ENCODE peak calls at places on chromosome 17, in five cellular contexts. One of them, this sample, is unnamed.
A peak's percentile ranks its signal among the peaks of the same experiment; 100 is the strongest.

GRCh38 chr17:77770331-77771105 is 188.0 kb upstream of the TNRC6C start:
- DNase-seq in HepG2: no peak
- DNase-seq in suprapubic skin: no peak
- DNase-seq in GM12878: no peak
- DNase-seq in sigmoid colon: no peak
- DNase-seq in this sample: no peak

GRCh38 chr17:72361892-72362291 is 241.1 kb downstream of the SOX9 start:
- DNase-seq in sigmoid colon: no peak
- DNase-seq in HepG2: no peak
- DNase-seq in GM12878: no peak
- DNase-seq in suprapubic skin: no peak
- DNase-seq in this sample: no peak

GRCh38 chr17:45432405-45433113 is at the start of gene ARHGAP27:
- DNase-seq in suprapubic skin: no peak
- DNase-seq in sigmoid colon: peak; percentile 76
- DNase-seq in HepG2: no peak
- DNase-seq in GM12878: no peak
- DNase-seq in this sample: peak; percentile 82

GRCh38 chr17:40517286-40517662 is 15.9 kb upstream of the TNS4 start:
- DNase-seq in GM12878: no peak
- DNase-seq in sigmoid colon: peak; percentile 12
- DNase-seq in suprapubic skin: peak; percentile 35
- DNase-seq in HepG2: no peak
- DNase-seq in this sample: no peak

GRCh38 chr17:48625502-48626201 is 506 bp downstream of the HOXB9 start:
- DNase-seq in sigmoid colon: no peak
- DNase-seq in GM12878: no peak
- DNase-seq in suprapubic skin: no peak
- DNase-seq in HepG2: no peak
- DNase-seq in this sample: peak; percentile 89

GRCh38 chr17:8176197-8176940 is at the start of gene TMEM107:
- DNase-seq in sigmoid colon: peak; percentile 94
- DNase-seq in suprapubic skin: peak; percentile 96
- DNase-seq in GM12878: peak; percentile 69
- DNase-seq in HepG2: peak; percentile 80
- DNase-seq in this sample: peak; percentile 93

GRCh38 chr17:72123496-72123963 is 2.7 kb downstream of the SOX9 start:
- DNase-seq in HepG2: no peak
- DNase-seq in suprapubic skin: no peak
- DNase-seq in sigmoid colon: no peak
- DNase-seq in GM12878: no peak
- DNase-seq in this sample: no peak

GRCh38 chr17:81549031-81549557 is 3.1 kb downstream of the FAAP100 start:
- DNase-seq in HepG2: peak; percentile 36
- DNase-seq in GM12878: no peak
- DNase-seq in sigmoid colon: no peak
- DNase-seq in suprapubic skin: no peak
- DNase-seq in this sample: no peak

GRCh38 chr17:5931611-5932010 is 138.6 kb upstream of the WSCD1 start:
- DNase-seq in HepG2: no peak
- DNase-seq in sigmoid colon: no peak
- DNase-seq in suprapubic skin: no peak
- DNase-seq in GM12878: no peak
- DNase-seq in this sample: peak; percentile 11

GRCh38 chr17:81831563-81831956 is 1.5 kb downstream of the MCRIP1 start:
- DNase-seq in sigmoid colon: no peak
- DNase-seq in GM12878: no peak
- DNase-seq in suprapubic skin: no peak
- DNase-seq in HepG2: no peak
- DNase-seq in this sample: no peak

GRCh38 chr17:34365340-34365739 is 2.3 kb upstream of the CCL1 start:
- DNase-seq in HepG2: no peak
- DNase-seq in sigmoid colon: no peak
- DNase-seq in GM12878: no peak
- DNase-seq in suprapubic skin: no peak
- DNase-seq in this sample: no peak

GRCh38 chr17:57898487-57899311 is 48.9 kb upstream of the MRPS23 start:
- DNase-seq in GM12878: no peak
- DNase-seq in sigmoid colon: peak; percentile 89
- DNase-seq in suprapubic skin: no peak
- DNase-seq in HepG2: peak; percentile 72
- DNase-seq in this sample: peak; percentile 54

GRCh38 chr17:46876353-46876887 is 25.0 kb downstream of the WNT9B start:
- DNase-seq in suprapubic skin: no peak
- DNase-seq in sigmoid colon: no peak
- DNase-seq in GM12878: no peak
- DNase-seq in HepG2: peak; percentile 53
- DNase-seq in this sample: peak; percentile 75

GRCh38 chr17:36861531-36861930 is 75.7 kb upstream of the LHX1 start:
- DNase-seq in sigmoid colon: no peak
- DNase-seq in suprapubic skin: no peak
- DNase-seq in GM12878: no peak
- DNase-seq in HepG2: no peak
- DNase-seq in this sample: no peak

GRCh38 chr17:80245566-80246265 is 14.9 kb upstream of the RNF213 start:
- DNase-seq in sigmoid colon: no peak
- DNase-seq in HepG2: no peak
- DNase-seq in suprapubic skin: no peak
- DNase-seq in GM12878: no peak
- DNase-seq in this sample: no peak

GRCh38 chr17:46194393-46195216 is 1.4 kb upstream of the KANSL1 start:
- DNase-seq in GM12878: peak; percentile 89
- DNase-seq in suprapubic skin: no peak
- DNase-seq in sigmoid colon: no peak
- DNase-seq in HepG2: no peak
- DNase-seq in this sample: no peak

GRCh38 chr17:62761884-62762283 is 46.2 kb downstream of the MARCHF10 start:
- DNase-seq in GM12878: no peak
- DNase-seq in sigmoid colon: no peak
- DNase-seq in HepG2: no peak
- DNase-seq in suprapubic skin: peak; percentile 40
- DNase-seq in this sample: no peak

GRCh38 chr17:64343071-64343774 is 47.4 kb downstream of the PECAM1 start:
- DNase-seq in sigmoid colon: no peak
- DNase-seq in HepG2: no peak
- DNase-seq in GM12878: no peak
- DNase-seq in suprapubic skin: no peak
- DNase-seq in this sample: no peak

GRCh38 chr17:82977586-82977985 is 101.8 kb upstream of the METRNL start:
- DNase-seq in suprapubic skin: no peak
- DNase-seq in HepG2: no peak
- DNase-seq in sigmoid colon: no peak
- DNase-seq in GM12878: no peak
- DNase-seq in this sample: no peak

GRCh38 chr17:77881545-77881944 is 77.0 kb upstream of the TNRC6C start:
- DNase-seq in sigmoid colon: peak; percentile 91
- DNase-seq in suprapubic skin: peak; percentile 94
- DNase-seq in HepG2: no peak
- DNase-seq in GM12878: peak; percentile 89
- DNase-seq in this sample: peak; percentile 79

GRCh38 chr17:32739722-32740121 is 137.2 kb downstream of the MYO1D start:
- DNase-seq in sigmoid colon: no peak
- DNase-seq in suprapubic skin: no peak
- DNase-seq in GM12878: no peak
- DNase-seq in HepG2: no peak
- DNase-seq in this sample: no peak

GRCh38 chr17:79235808-79236207 is 161.2 kb downstream of the ENGASE start:
- DNase-seq in GM12878: no peak
- DNase-seq in HepG2: no peak
- DNase-seq in suprapubic skin: no peak
- DNase-seq in sigmoid colon: no peak
- DNase-seq in this sample: no peak

GRCh38 chr17:65627892-65628622 is 66.6 kb upstream of the AXIN2 start:
- DNase-seq in sigmoid colon: peak; percentile 79
- DNase-seq in suprapubic skin: no peak
- DNase-seq in HepG2: peak; percentile 91
- DNase-seq in GM12878: no peak
- DNase-seq in this sample: peak; percentile 71

GRCh38 chr17:72110231-72110952 is 10.4 kb upstream of the SOX9 start:
- DNase-seq in GM12878: no peak
- DNase-seq in HepG2: no peak
- DNase-seq in sigmoid colon: no peak
- DNase-seq in suprapubic skin: no peak
- DNase-seq in this sample: no peak

GRCh38 chr17:77566151-77566550 is 392.4 kb upstream of the TNRC6C start:
- DNase-seq in GM12878: no peak
- DNase-seq in HepG2: no peak
- DNase-seq in sigmoid colon: no peak
- DNase-seq in suprapubic skin: peak; percentile 29
- DNase-seq in this sample: no peak

GRCh38 chr17:79813826-79814623 is 17.1 kb upstream of the CBX8 start:
- DNase-seq in GM12878: no peak
- DNase-seq in suprapubic skin: no peak
- DNase-seq in sigmoid colon: no peak
- DNase-seq in HepG2: no peak
- DNase-seq in this sample: no peak

GRCh38 chr17:12231027-12231682 is 210.5 kb downstream of the MAP2K4 start:
- DNase-seq in suprapubic skin: no peak
- DNase-seq in GM12878: no peak
- DNase-seq in HepG2: no peak
- DNase-seq in sigmoid colon: peak; percentile 81
- DNase-seq in this sample: no peak

GRCh38 chr17:82848022-82848592 is 8.3 kb upstream of the ZNF750 start:
- DNase-seq in GM12878: no peak
- DNase-seq in HepG2: peak; percentile 83
- DNase-seq in sigmoid colon: peak; percentile 84
- DNase-seq in suprapubic skin: no peak
- DNase-seq in this sample: peak; percentile 82

GRCh38 chr17:81577278-81578000 is 25.3 kb upstream of the FAAP100 start:
- DNase-seq in HepG2: peak; percentile 73
- DNase-seq in sigmoid colon: no peak
- DNase-seq in GM12878: no peak
- DNase-seq in suprapubic skin: no peak
- DNase-seq in this sample: no peak

GRCh38 chr17:78248051-78248914 is 16.9 kb downstream of the TMEM235 start:
- DNase-seq in sigmoid colon: no peak
- DNase-seq in suprapubic skin: no peak
- DNase-seq in HepG2: no peak
- DNase-seq in GM12878: no peak
- DNase-seq in this sample: no peak

GRCh38 chr17:3558603-3559269 is 1.1 kb upstream of the TRPV3 start:
- DNase-seq in sigmoid colon: no peak
- DNase-seq in HepG2: no peak
- DNase-seq in suprapubic skin: no peak
- DNase-seq in GM12878: peak; percentile 87
- DNase-seq in this sample: peak; percentile 85
- TF ChIP-seq POLR2AphosphoS5 in sigmoid colon: peak; percentile 13
- TF ChIP-seq POLR2AphosphoS5 in HepG2: no peak
- TF ChIP-seq POLR2AphosphoS5 in suprapubic skin: no peak
- TF ChIP-seq POLR2AphosphoS5 in GM12878: peak; percentile 87
- TF ChIP-seq POLR2AphosphoS5 in this sample: peak; percentile 72

GRCh38 chr17:31275126-31275525 is 21.9 kb downstream of the OMG start:
- DNase-seq in suprapubic skin: no peak
- DNase-seq in sigmoid colon: no peak
- DNase-seq in GM12878: no peak
- DNase-seq in HepG2: no peak
- DNase-seq in this sample: no peak
- H3K27ac ChIP-seq in suprapubic skin: no peak overlapping the region
- H3K27ac ChIP-seq in sigmoid colon: no peak overlapping the region
- H3K27ac ChIP-seq in GM12878: no peak overlapping the region
- H3K27ac ChIP-seq in HepG2: no peak overlapping the region
- H3K27ac ChIP-seq in this sample: no peak overlapping the region

GRCh38 chr17:4625181-4625601 is 16.3 kb downstream of the ALOX15 start:
- DNase-seq in sigmoid colon: no peak
- DNase-seq in GM12878: no peak
- DNase-seq in suprapubic skin: no peak
- DNase-seq in HepG2: no peak
- DNase-seq in this sample: no peak

GRCh38 chr17:4622375-4622774 is 19.1 kb downstream of the ALOX15 start:
- DNase-seq in suprapubic skin: no peak
- DNase-seq in sigmoid colon: no peak
- DNase-seq in GM12878: no peak
- DNase-seq in HepG2: no peak
- DNase-seq in this sample: no peak

GRCh38 chr17:4623249-4623648 is 18.2 kb downstream of the ALOX15 start:
- DNase-seq in sigmoid colon: no peak
- DNase-seq in HepG2: no peak
- DNase-seq in suprapubic skin: no peak
- DNase-seq in GM12878: no peak
- DNase-seq in this sample: no peak

GRCh38 chr17:4631431-4631830 is 10.0 kb downstream of the ALOX15 start:
- DNase-seq in suprapubic skin: no peak
- DNase-seq in HepG2: no peak
- DNase-seq in sigmoid colon: no peak
- DNase-seq in GM12878: no peak
- DNase-seq in this sample: no peak

DNA sequence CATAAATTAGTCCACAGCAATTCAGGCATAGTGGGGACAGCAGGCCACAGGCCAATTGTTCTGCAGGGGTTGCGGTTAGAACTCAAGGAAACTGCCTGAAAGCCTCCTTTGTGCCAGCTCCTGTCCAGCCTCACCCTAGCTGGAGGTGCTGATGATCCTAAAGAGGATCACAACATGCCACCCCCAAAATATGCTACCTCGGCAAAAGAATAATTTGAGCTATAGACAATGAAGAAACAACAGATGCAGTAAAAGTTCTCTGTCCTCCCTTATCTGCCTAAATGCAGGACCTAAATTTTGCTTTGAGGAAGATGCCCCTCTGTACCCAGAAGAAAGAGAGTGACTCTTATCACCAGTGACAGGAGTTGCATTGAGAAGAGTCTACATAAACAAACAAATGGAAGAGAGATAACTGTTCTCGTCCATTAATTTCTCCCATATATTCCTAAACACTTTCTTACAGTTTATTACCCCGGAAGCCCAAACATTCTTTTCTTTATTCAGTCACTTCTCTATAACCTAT is 14.7 kb downstream of the ALOX15 start:
- DNase-seq in suprapubic skin: no peak
- DNase-seq in HepG2: no peak
- DNase-seq in sigmoid colon: no peak
- DNase-seq in GM12878: no peak
- DNase-seq in this sample: no peak
- TF ChIP-seq EP300 in suprapubic skin: no peak
- TF ChIP-seq EP300 in HepG2: no peak
- TF ChIP-seq EP300 in sigmoid colon: no peak
- TF ChIP-seq EP300 in GM12878: no peak
- TF ChIP-seq EP300 in this sample: no peak

DNA sequence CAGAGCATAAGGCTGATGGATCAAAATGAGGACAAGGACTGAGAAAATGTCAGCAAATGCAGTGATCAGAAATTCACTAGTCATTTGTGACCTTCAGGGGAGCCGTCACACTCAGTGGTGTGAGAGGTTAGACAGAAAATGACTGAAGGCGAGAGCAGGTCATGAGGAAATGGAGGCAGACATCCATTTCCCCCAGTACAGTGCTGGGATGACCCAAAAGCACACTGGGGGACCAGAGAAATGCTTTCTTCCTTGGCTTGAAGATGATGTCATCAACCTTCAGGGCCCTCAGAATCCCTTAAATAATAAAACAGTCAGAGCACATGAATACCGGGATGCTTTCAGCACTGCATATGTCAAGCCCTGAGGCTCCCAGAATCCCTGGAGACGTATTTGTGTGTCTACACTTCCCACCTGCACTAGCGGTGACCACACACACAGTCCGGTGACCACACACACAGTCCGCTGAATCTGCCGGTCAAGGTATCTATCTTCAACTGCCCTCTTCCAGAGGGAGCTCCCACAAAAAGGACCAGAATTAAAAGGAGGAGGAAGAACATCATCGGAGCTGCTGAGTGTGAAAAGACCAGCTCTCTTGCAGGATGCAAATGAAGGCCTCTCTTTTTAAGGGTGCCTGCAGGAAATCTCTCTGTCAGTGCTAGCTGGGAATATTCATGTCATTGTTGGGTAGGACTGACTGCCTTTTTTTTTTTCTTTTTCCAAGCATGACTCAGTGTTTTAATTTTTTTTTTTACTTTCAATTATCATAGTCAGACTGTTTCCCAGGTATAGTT is 8.2 kb downstream of the UBE2O start:
- DNase-seq in GM12878: no peak
- DNase-seq in suprapubic skin: no peak
- DNase-seq in HepG2: no peak
- DNase-seq in sigmoid colon: no peak
- DNase-seq in this sample: no peak
- TF ChIP-seq POLR2AphosphoS5 in GM12878: no peak
- TF ChIP-seq POLR2AphosphoS5 in suprapubic skin: no peak
- TF ChIP-seq POLR2AphosphoS5 in HepG2: no peak
- TF ChIP-seq POLR2AphosphoS5 in sigmoid colon: no peak
- TF ChIP-seq POLR2AphosphoS5 in this sample: no peak